ENCODE peak calls at places on chromosomes 5 and 9, in seven cellular contexts. N, O, Y, T, Z, B and S are unnamed samples.

GRCh38 chr9:124754289-124754688 is 16.8 kb downstream of the NR6A1 start:
- DNase-seq in B (peak), O (peak), Z (no peak), N (no peak), T (no peak), Y (peak), S (peak)

GRCh38 chr9:121895836-121896544 is 197.1 kb downstream of the TTLL11 start:
- DNase-seq in T (peak), O (peak), N (peak), Z (peak), Y (peak), B (peak), S (no peak)

GRCh38 chr5:173281910-173282309 is 46.3 kb downstream of the STC2 start:
- DNase-seq in Z (peak), Y (peak), N (no peak), O (peak), B (peak), T (no peak), S (peak)

GRCh38 chr5:55438931-55439477 is 95.8 kb downstream of the PLPP1 start:
- DNase-seq in O (peak), B (no peak), Z (peak), Y (peak), T (no peak), N (no peak), S (peak)

GRCh38 chr9:95506692-95507455 is 9.9 kb downstream of the PTCH1 start:
- DNase-seq in B (peak), T (peak), N (peak), Z (peak), O (peak), Y (no peak), S (peak)

GRCh38 chr9:73049280-73049679 is 96.4 kb upstream of the ALDH1A1 start:
- DNase-seq in T (no peak), O (no peak), Y (no peak), Z (no peak), N (no peak), B (no peak), S (no peak)

GRCh38 chr9:3879731-3880493 is 354.1 kb upstream of the RFX3 start:
- DNase-seq in Y (no peak), N (no peak), Z (peak), B (peak), O (no peak), T (no peak), S (no peak)

GRCh38 chr5:32866138-32866537 is 155.0 kb downstream of the NPR3 start:
- DNase-seq in T (no peak), Y (no peak), B (no peak), O (no peak), Z (peak), N (no peak), S (no peak)

GRCh38 chr9:123069010-123069481 is 35.6 kb downstream of the GPR21 start:
- DNase-seq in Z (peak), B (no peak), T (no peak), N (no peak), Y (peak), O (no peak), S (peak)